ENCODE peak calls at places on chromosome 13, in seven cellular contexts. G is HL-60, S is A549, D is GM23338, V is HCT116, E is GM12878, Q is SK-N-SH. T is an unnamed sample.

GRCh38 chr13:37966266-37966665 is 96.7 kb upstream of the TRPC4 start:
- DNase-seq in V (no peak), Q (no peak), G (no peak), S (no peak), D (no peak), E (no peak), T (no peak)

GRCh38 chr13:57874530-57874929 is 243.0 kb downstream of the PCDH17 start:
- DNase-seq in V (no peak), G (no peak), Q (no peak), E (no peak), S (no peak), D (no peak), T (no peak)

GRCh38 chr13:23960566-23961156 is 63.4 kb upstream of the C1QTNF9B start:
- DNase-seq in S (no peak), D (peak), E (no peak), V (peak), Q (no peak), G (peak), T (peak)

GRCh38 chr13:89925107-89925506 is 1422.4 kb upstream of the MIR17HG start:
- DNase-seq in V (peak), D (peak), G (peak), E (no peak), Q (peak), S (no peak), T (peak)

GRCh38 chr13:36945078-36945477 is 25.0 kb upstream of the SMAD9 start:
- DNase-seq in Q (no peak), D (no peak), V (no peak), S (no peak), E (no peak), G (no peak), T (no peak)

GRCh38 chr13:51822106-51822840 is 18.3 kb upstream of the DHRS12 start:
- DNase-seq in D (no peak), G (no peak), V (no peak), S (no peak), Q (no peak), E (no peak), T (no peak)

GRCh38 chr13:101514100-101514499 is 61.6 kb downstream of the ITGBL1 start:
- DNase-seq in S (no peak), G (no peak), V (no peak), E (no peak), D (no peak), Q (no peak), T (no peak)

GRCh38 chr13:28607187-28607955 is 51.6 kb upstream of the POMP start:
- DNase-seq in G (no peak), E (peak), S (no peak), V (no peak), D (no peak), Q (no peak), T (no peak)

GRCh38 chr13:37621811-37622361 is 23.3 kb upstream of the POSTN start:
- DNase-seq in G (no peak), V (no peak), D (no peak), Q (no peak), E (no peak), S (no peak), T (no peak)

GRCh38 chr13:41610426-41610825 is 153.1 kb downstream of the RGCC start:
- DNase-seq in E (no peak), Q (no peak), S (no peak), D (no peak), G (no peak), V (no peak), T (no peak)

GRCh38 chr13:27783111-27783510 is 9.2 kb upstream of the GSX1 start:
- DNase-seq in D (peak), E (no peak), V (no peak), Q (no peak), S (no peak), G (no peak), T (no peak)

GRCh38 chr13:37105251-37105714 is at the start of gene CSNK1A1L:
- DNase-seq in D (no peak), S (no peak), V (no peak), Q (no peak), E (no peak), G (no peak), T (no peak)

GRCh38 chr13:61777902-61778301 is 362.3 kb upstream of the PCDH20 start:
- DNase-seq in D (no peak), G (no peak), E (no peak), Q (no peak), S (no peak), V (no peak), T (no peak)

GRCh38 chr13:111577956-111578595 is 257.6 kb downstream of the TEX29 start:
- DNase-seq in G (no peak), V (no peak), D (no peak), Q (no peak), E (no peak), S (no peak), T (no peak)

GRCh38 chr13:72645521-72645920 is 81.9 kb downstream of the MZT1 start:
- DNase-seq in E (no peak), S (no peak), G (no peak), D (no peak), V (no peak), Q (no peak), T (no peak)

GRCh38 chr13:64164435-64164834 is 2748.8 kb upstream of the PCDH20 start:
- DNase-seq in E (no peak), S (no peak), Q (no peak), V (no peak), D (no peak), G (no peak), T (no peak)

GRCh38 chr13:26052136-26052736 is 420 bp upstream of the SHISA2 start:
- DNase-seq in Q (peak), S (no peak), V (no peak), G (no peak), D (peak), E (no peak), T (no peak)

GRCh38 chr13:94860981-94861407 is 148.6 kb upstream of the SOX21 start:
- DNase-seq in G (peak), D (no peak), E (no peak), V (no peak), S (no peak), Q (no peak), T (no peak)

GRCh38 chr13:46143239-46143701 is 38.4 kb upstream of the CPB2 start:
- DNase-seq in S (no peak), Q (no peak), G (no peak), D (no peak), V (no peak), E (no peak), T (no peak)

GRCh38 chr13:52850396-52851152 is 2.1 kb upstream of the PCDH8 start:
- DNase-seq in V (no peak), Q (peak), E (no peak), D (peak), S (peak), G (peak), T (no peak)

GRCh38 chr13:71610876-71611275 is 256.1 kb downstream of the DACH1 start:
- DNase-seq in Q (no peak), S (no peak), D (no peak), V (no peak), G (peak), E (no peak), T (no peak)

GRCh38 chr13:94329277-94329676 is 150.2 kb downstream of the DCT start:
- DNase-seq in V (no peak), S (no peak), E (no peak), D (no peak), Q (no peak), G (no peak), T (no peak)

GRCh38 chr13:32060319-32060924 is 28.8 kb downstream of the FRY start:
- DNase-seq in D (no peak), V (no peak), S (no peak), G (no peak), E (no peak), Q (no peak), T (no peak)
- H3K4me3 ChIP-seq in D (no peak), V (no peak), S (no peak), G (no peak), E (no peak), Q (no peak), T (no peak)

GRCh38 chr13:42876810-42877550 is 95.6 kb downstream of the FAM216B start:
- DNase-seq in G (no peak), V (no peak), S (no peak), D (no peak), Q (no peak), E (no peak), T (no peak)
- TF ChIP-seq REST in G (no peak), V (no peak), S (no peak), D (no peak), Q (no peak), E (no peak), T (no peak)

GRCh38 chr13:109858319-109858718 is 71.9 kb upstream of the IRS2 start:
- DNase-seq in S (no peak), Q (no peak), V (peak), E (no peak), D (no peak), G (no peak), T (no peak)
- H3K4me3 ChIP-seq in S (no peak), Q (no peak), V (no peak), E (no peak), D (no peak), G (no peak), T (no peak)

GRCh38 chr13:110394371-110394841 is 87.3 kb downstream of the COL4A2 start:
- DNase-seq in D (no peak), Q (no peak), S (no peak), V (no peak), G (no peak), E (no peak), T (no peak)

GRCh38 chr13:110397445-110397844 is 90.4 kb downstream of the COL4A2 start:
- DNase-seq in Q (no peak), E (no peak), G (no peak), D (no peak), V (no peak), S (no peak), T (no peak)

GRCh38 chr13:110396476-110396875 is 89.4 kb downstream of the COL4A2 start:
- DNase-seq in S (no peak), D (no peak), G (no peak), Q (no peak), E (no peak), V (no peak), T (no peak)

GRCh38 chr13:110398564-110399507 is 91.8 kb downstream of the COL4A2 start:
- DNase-seq in S (no peak), V (no peak), Q (no peak), D (no peak), E (no peak), G (no peak), T (no peak)

DNA sequence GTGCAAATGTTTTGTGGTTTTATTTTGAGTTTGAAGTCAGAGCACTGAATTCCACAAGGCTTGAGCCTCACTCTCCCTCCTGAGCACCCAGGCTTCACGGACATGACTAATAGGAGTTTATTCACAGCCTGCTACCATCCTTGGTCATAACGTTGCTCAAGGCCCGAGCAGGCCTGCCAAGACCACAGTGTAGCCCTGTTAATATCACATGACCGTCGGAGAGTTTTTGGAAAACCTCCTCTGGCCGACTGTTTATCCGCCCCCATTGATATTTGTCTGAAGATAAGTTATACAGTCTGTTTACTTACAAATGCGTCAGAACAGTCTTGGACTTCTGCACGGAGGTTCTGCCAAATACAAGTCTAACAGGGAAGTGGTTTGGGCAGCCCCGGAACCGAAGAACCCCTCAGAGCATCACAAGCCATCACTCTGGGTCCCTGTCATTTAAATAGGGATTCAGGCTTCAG is 89.9 kb downstream of the COL4A2 start:
- DNase-seq in Q (no peak), S (no peak), V (no peak), E (no peak), G (no peak), D (no peak), T (no peak)
- TF ChIP-seq REST in Q (peak), S (no peak), V (no peak), E (no peak), G (no peak), D (no peak), T (no peak)

DNA sequence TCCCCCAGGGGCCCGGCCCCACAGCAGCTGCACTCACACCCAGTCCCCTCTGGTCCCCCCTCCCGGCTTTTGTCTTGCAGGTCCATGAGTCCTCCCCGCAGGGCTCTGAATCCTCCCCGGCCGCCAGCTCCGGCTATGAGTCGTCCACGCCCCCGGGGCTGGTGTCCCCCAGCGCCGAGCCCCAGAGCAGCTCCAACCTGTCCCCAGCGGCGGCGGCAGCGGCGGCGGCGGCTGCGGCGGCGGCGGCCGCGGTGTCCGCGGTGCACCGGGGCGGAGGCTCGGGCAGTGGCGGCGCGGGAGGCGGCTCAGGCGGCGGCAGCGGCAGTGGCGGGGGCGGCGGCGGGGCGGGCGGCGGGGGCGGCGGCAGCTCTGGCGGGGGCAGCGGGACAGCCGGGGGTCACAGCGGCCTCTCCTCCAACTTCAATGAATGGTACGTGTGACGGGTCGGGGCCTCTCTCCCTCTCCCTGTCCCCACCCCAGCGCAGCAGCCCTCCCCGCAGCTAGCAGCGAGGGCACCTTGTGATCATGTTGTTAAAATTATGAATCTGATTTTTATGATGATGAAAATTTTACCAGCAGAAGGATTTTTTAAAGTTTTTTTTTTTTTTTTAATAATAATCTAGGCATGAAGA is 3.8 kb downstream of the ZIC2 start:
- DNase-seq in Q (no peak), S (no peak), E (no peak), V (no peak), G (no peak), D (peak), T (no peak)
- H3K4me3 ChIP-seq in Q (no peak), S (peak), E (no peak), V (no peak), G (no peak), D (peak), T (peak)

GRCh38 chr13:21175656-21176194 is 627 bp downstream of the SKA3 start:
- DNase-seq in G (no peak), S (no peak), D (no peak), V (no peak), E (no peak), Q (peak), T (no peak)
- TF ChIP-seq REST in G (no peak), S (no peak), D (no peak), V (no peak), E (no peak), Q (no peak), T (no peak)

GRCh38 chr13:49320975-49321374 is 73.2 kb downstream of the CDADC1 start:
- DNase-seq in G (no peak), Q (no peak), S (no peak), D (no peak), V (no peak), E (no peak), T (no peak)
- H3K4me3 ChIP-seq in G (no peak), Q (no peak), S (no peak), D (no peak), V (no peak), E (no peak), T (no peak)

GRCh38 chr13:80339841-80340642 is 884 bp downstream of the SPRY2 start:
- DNase-seq in S (no peak), Q (peak), V (no peak), E (no peak), D (peak), G (peak), T (no peak)

GRCh38 chr13:80342541-80343371 is 1.8 kb upstream of the SPRY2 start:
- DNase-seq in G (peak), D (peak), S (no peak), E (no peak), V (no peak), Q (peak), T (no peak)

GRCh38 chr13:80340643-80341097 is 256 bp downstream of the SPRY2 start:
- DNase-seq in G (peak), E (no peak), Q (no peak), D (no peak), V (no peak), S (no peak), T (no peak)

GRCh38 chr13:80341098-80341701 is at the start of gene SPRY2:
- DNase-seq in Q (peak), G (peak), D (peak), V (peak), E (no peak), S (peak), T (peak)

GRCh38 chr13:80341771-80342271 is 895 bp upstream of the SPRY2 start:
- DNase-seq in S (no peak), V (no peak), Q (peak), G (peak), D (peak), E (no peak), T (no peak)
- TF ChIP-seq REST in S (no peak), V (no peak), Q (no peak), G (no peak), D (no peak), E (no peak), T (no peak)

T was measured in Panc1.